ENCODE peak calls at places on chromosomes 12 and 14, in four cellular contexts. I is endothelial cell of umbilical vein, F is A549, U is GM12878. N is an unnamed sample.

GRCh38 chr14:103125098-103126070 is 2.1 kb downstream of the TNFAIP2 start:
- DNase-seq in F (no peak), U (no peak), I (no peak), N (no peak)

GRCh38 chr14:23173039-23173438 is 10.4 kb downstream of the SLC7A8 start:
- DNase-seq in I (no peak), F (no peak), U (no peak), N (no peak)

GRCh38 chr14:38994721-38995120 is 108.3 kb downstream of the SEC23A start:
- DNase-seq in I (peak), U (no peak), F (no peak), N (no peak)

GRCh38 chr12:132384916-132385315 is 55.5 kb upstream of the GALNT9 start:
- DNase-seq in F (no peak), U (no peak), I (no peak), N (no peak)

GRCh38 chr12:113697646-113698504 is 226.2 kb upstream of the LHX5 start:
- DNase-seq in F (no peak), U (no peak), I (no peak), N (no peak)

GRCh38 chr12:80226576-80226975 is 127.2 kb downstream of the OTOGL start:
- DNase-seq in U (no peak), F (no peak), I (peak), N (no peak)

GRCh38 chr12:79183946-79184345 is 319.4 kb downstream of the SYT1 start:
- DNase-seq in F (no peak), U (no peak), I (peak), N (no peak)

GRCh38 chr12:70920891-70921290 is 353 bp upstream of the PTPRR start:
- DNase-seq in U (no peak), I (no peak), F (no peak), N (no peak)

GRCh38 chr12:24415934-24416333 is 466.5 kb upstream of the SOX5 start:
- DNase-seq in U (no peak), F (no peak), I (no peak), N (no peak)

GRCh38 chr14:101027966-101028365 is 124.4 kb upstream of the RTL1 start:
- DNase-seq in I (no peak), U (no peak), F (no peak), N (no peak)

GRCh38 chr14:50031534-50032313 is 84.6 kb downstream of the VCPKMT start:
- DNase-seq in U (no peak), I (no peak), F (no peak), N (no peak)

GRCh38 chr14:91088585-91088984 is 25.3 kb upstream of the DGLUCY start:
- DNase-seq in I (no peak), F (no peak), U (no peak), N (no peak)

GRCh38 chr12:6699989-6700645 is 498 bp downstream of the PIANP start:
- DNase-seq in F (no peak), U (no peak), I (no peak), N (no peak)

GRCh38 chr14:69090187-69090789 is 62.6 kb downstream of the DCAF5 start:
- DNase-seq in F (peak), I (peak), U (no peak), N (peak)

GRCh38 chr14:61364243-61364642 is 42.9 kb downstream of the PRKCH start:
- DNase-seq in U (no peak), F (no peak), I (no peak), N (no peak)

GRCh38 chr12:7362734-7363133 is 58.9 kb downstream of the ACSM4 start:
- DNase-seq in U (no peak), I (no peak), F (no peak), N (no peak)

GRCh38 chr12:23938422-23938821 is 11.0 kb downstream of the SOX5 start:
- DNase-seq in F (no peak), I (no peak), U (no peak), N (no peak)

GRCh38 chr14:65231286-65231980 is 129.1 kb upstream of the MAX start:
- DNase-seq in I (no peak), F (no peak), U (no peak), N (no peak)

GRCh38 chr12:51199546-51199945 is 18.3 kb downstream of the POU6F1 start:
- DNase-seq in F (no peak), U (no peak), I (no peak), N (no peak)

DNA sequence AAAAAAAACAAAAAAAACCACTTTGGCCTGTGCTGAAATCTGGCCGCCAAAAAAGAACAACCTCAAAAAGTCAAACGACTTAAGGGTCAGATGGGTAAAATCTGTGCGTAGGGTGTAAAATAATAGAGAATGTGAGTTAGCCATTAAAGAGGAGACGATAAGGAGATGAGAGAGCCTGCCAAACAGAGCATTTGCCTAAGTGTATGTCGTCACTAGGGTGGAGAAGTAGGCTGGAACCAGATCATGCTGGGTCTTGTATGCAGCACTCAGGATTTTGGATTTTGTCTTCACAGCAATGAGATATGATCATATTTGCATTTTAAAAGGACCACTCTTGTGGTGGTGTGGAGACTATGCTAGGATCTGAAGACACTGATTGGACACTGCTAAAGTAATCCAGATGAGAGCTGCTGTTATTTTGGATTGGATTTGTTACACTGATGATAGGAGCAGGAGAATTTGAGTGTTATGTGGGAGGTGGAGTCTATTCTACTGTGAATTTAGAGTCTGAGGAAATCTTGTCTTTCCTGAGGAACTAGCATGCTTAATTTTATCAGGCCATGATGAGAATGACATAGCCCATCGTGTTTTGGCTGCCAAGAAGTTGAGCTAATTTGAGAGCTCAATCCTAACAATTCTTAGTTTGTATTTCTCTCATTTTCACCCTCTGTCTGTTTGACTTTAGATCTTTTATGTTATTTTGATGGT is 24.8 kb upstream of the DBX2 start:
- DNase-seq in F (no peak), U (no peak), I (no peak), N (no peak)
- TF ChIP-seq CTCF in F (no peak), U (no peak), I (no peak), N (no peak)

GRCh38 chr14:51651388-51652167 is at the start of gene FRMD6:
- DNase-seq in I (peak), U (peak), F (peak), N (peak)

GRCh38 chr14:51652168-51653095 is 722 bp downstream of the FRMD6 start:
- DNase-seq in U (no peak), F (no peak), I (peak), N (no peak)

GRCh38 chr14:51648296-51648695 is 3.4 kb upstream of the FRMD6 start:
- DNase-seq in I (no peak), U (no peak), F (no peak), N (no peak)

GRCh38 chr14:51653096-51653814 is 1.5 kb downstream of the FRMD6 start:
- DNase-seq in F (peak), I (peak), U (no peak), N (peak)

DNA sequence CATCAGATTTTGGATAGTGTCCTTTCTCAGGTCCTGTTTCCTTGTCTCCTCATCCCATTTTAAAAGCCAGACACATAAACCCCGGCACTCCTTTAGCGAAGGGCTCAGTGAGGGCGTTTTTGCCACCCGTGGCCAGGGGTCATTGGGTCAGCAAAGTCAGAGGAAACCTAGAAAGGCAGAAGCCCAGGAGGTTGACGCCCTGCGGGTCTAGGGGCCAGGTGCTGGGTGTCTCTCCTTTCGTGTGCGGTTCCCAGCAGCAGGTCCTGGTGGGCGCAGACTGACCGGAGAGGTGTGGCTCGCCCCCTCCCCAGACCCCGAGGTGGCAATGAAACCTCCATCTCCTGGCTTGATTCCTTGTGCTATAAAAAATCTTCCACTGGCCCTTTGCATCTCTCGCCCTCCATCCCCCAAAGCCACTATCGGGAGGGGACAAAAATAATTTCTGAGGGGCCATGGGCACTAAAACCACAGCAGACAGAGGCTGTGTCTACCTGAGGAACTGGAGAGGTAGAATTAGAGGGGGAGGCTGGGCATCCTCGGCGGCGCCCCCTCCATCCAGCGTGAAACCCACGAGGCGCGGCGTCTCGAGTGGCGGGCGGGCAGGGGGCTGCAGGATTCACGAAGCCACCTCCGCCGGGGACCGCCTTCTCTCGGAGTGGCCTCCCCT is 856 bp upstream of the FRMD6 start:
- DNase-seq in F (peak), I (peak), U (no peak), N (peak)
- TF ChIP-seq MYC in F (no peak), I (no peak), U (no peak), N (no peak)

GRCh38 chr12:66803972-66804371 is 125.1 kb upstream of the GRIP1 start:
- DNase-seq in F (no peak), U (no peak), I (no peak), N (no peak)
- H3K4me3 ChIP-seq in F (no peak), U (no peak), I (no peak), N (no peak)

GRCh38 chr14:60272177-60272576 is 23.2 kb downstream of the PPM1A start:
- DNase-seq in I (no peak), F (no peak), U (no peak), N (no peak)
- TF ChIP-seq CTCF in I (no peak), F (no peak), U (no peak), N (no peak)

N was measured in NB4.